ENCODE peak calls at places on chromosomes 6 and 20, in four cellular contexts. R is CD4-positive, CD25-positive, alpha-beta regulatory T cell; K is heart right ventricle; M is HCT116. Q is an unnamed sample.

GRCh38 chr6:159501558-159501957 is 191.5 kb downstream of the SOD2 start:
- DNase-seq in M (no peak), R (no peak), K (no peak), Q (no peak)

GRCh38 chr6:118770112-118770788 is 118.9 kb upstream of the CEP85L start:
- DNase-seq in K (no peak), M (no peak), R (no peak), Q (no peak)

GRCh38 chr6:155524249-155524651 is 68.6 kb upstream of the NOX3 start:
- DNase-seq in M (no peak), R (no peak), K (no peak), Q (no peak)

GRCh38 chr20:58550661-58551060 is 35.5 kb upstream of the APCDD1L start:
- DNase-seq in K (no peak), M (no peak), R (no peak), Q (no peak)

GRCh38 chr6:150352321-150353296 is 16.2 kb upstream of the IYD start:
- DNase-seq in M (no peak), R (no peak), K (no peak), Q (no peak)

GRCh38 chr6:16355699-16356481 is 117.5 kb downstream of the GMPR start:
- DNase-seq in R (no peak), M (no peak), K (no peak), Q (no peak)

GRCh38 chr6:94446120-94446519 is 1026.8 kb upstream of the EPHA7 start:
- DNase-seq in M (no peak), K (no peak), R (no peak), Q (no peak)

GRCh38 chr6:156601821-156602301 is 175.3 kb upstream of the ARID1B start:
- DNase-seq in K (no peak), R (no peak), M (no peak), Q (no peak)

GRCh38 chr20:1330075-1330830 is 1.3 kb upstream of the SDCBP2 start:
- DNase-seq in M (no peak), K (peak; percentile 70), R (peak; percentile 33), Q (no peak)

GRCh38 chr6:12369781-12370262 is 79.7 kb downstream of the EDN1 start:
- DNase-seq in M (no peak), R (no peak), K (no peak), Q (no peak)

GRCh38 chr6:148593130-148593812 is 153.6 kb upstream of the UST start:
- DNase-seq in R (no peak), M (no peak), K (no peak), Q (no peak)

GRCh38 chr20:49149281-49150045 is 38.7 kb downstream of the STAU1 start:
- DNase-seq in R (no peak), K (no peak), M (no peak), Q (no peak)

GRCh38 chr6:26363882-26364825 is 844 bp upstream of the BTN3A2 start:
- DNase-seq in M (no peak), K (no peak), R (no peak), Q (no peak)

GRCh38 chr6:132391391-132392291 is 9.6 kb downstream of the MOXD1 start:
- DNase-seq in K (peak; percentile 21), M (no peak), R (no peak), Q (no peak)

GRCh38 chr6:109311481-109311880 is 70.8 kb downstream of the CD164 start:
- DNase-seq in K (no peak), R (no peak), M (no peak), Q (no peak)

GRCh38 chr6:140857734-140858380 is 1274.9 kb upstream of the GJE1 start:
- DNase-seq in M (peak; percentile 24), K (no peak), R (no peak), Q (no peak)

GRCh38 chr6:92777146-92777740 is 642.1 kb downstream of the EPHA7 start:
- DNase-seq in R (no peak), M (no peak), K (no peak), Q (no peak)

GRCh38 chr6:149045404-149045803 is 272.1 kb upstream of the TAB2 start:
- DNase-seq in M (no peak), R (no peak), K (no peak), Q (no peak)

DNA sequence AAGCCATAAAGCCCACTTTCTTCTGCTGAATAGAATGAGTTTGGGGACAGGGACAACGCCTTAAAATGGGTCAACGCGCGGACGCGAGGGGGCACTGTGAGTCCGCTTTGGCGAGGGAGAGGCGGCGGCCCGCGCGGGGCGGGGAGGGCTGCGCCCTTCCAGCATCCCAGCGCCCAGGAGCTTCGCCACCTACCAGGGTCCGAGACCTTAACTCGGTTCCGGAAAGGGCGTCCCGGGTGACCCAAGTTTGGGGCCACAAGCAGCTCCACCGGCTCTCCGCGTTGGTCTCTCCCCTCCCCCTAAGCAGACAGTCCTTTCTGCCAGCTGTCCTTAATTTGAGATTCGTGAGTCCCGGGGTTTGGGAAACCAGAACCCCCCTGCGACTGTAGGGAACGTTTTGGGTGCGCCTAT is 1.8 kb upstream of the SAMD5 start:
- DNase-seq in R (no peak), K (peak; percentile 66), M (no peak), Q (peak; percentile 80)
- H3K4me3 ChIP-seq in R (no peak overlapping the region), K (peak overlapping the region; percentile 68), M (peak overlapping the region; percentile 90), Q (peak overlapping the region; percentile 45)

GRCh38 chr6:41789390-41789724 is 1.9 kb downstream of the TOMM6 start:
- DNase-seq in M (no peak), K (no peak), R (no peak), Q (no peak)
- H3K4me3 ChIP-seq in M (peak overlapping the region; percentile 98), K (no peak overlapping the region), R (no peak overlapping the region), Q (no peak overlapping the region)

DNA sequence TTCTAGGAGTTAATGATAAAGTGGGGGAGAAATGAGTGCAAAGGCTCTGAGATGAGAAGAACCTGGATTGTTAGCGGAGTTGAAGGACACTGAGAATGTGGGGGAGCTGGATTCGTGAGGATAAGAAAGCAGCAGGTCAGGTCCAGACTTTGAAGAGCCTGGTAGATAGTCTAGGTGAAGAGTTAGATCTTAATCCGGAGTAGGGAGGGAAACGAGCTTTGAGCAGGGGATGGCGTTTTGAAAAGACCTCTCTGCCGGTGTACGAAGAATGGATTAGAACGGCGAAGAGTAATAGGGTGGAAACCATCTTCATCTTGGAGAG is 487 bp upstream of the PHF20 start:
- DNase-seq in M (no peak), K (no peak), R (no peak), Q (no peak)
- H3K4me3 ChIP-seq in M (no peak overlapping the region), K (peak overlapping the region; percentile 79), R (peak overlapping the region; percentile 57), Q (no peak overlapping the region)

GRCh38 chr6:56033451-56033850 is 158.1 kb upstream of the BMP5 start:
- DNase-seq in K (no peak), M (no peak), R (no peak), Q (no peak)
- H3K4me3 ChIP-seq in K (no peak overlapping the region), M (no peak overlapping the region), R (no peak overlapping the region), Q (no peak overlapping the region)

GRCh38 chr6:17904491-17905120 is 82.8 kb downstream of the KIF13A start:
- DNase-seq in K (no peak), M (no peak), R (no peak), Q (no peak)

GRCh38 chr6:17907467-17908229 is 79.8 kb downstream of the KIF13A start:
- DNase-seq in M (peak; percentile 48), K (peak; percentile 47), R (no peak), Q (peak; percentile 22)

GRCh38 chr6:17902953-17903352 is 84.5 kb downstream of the KIF13A start:
- DNase-seq in M (no peak), R (no peak), K (no peak), Q (no peak)

GRCh38 chr6:17908831-17909230 is 78.6 kb downstream of the KIF13A start:
- DNase-seq in R (no peak), K (no peak), M (no peak), Q (no peak)

DNA sequence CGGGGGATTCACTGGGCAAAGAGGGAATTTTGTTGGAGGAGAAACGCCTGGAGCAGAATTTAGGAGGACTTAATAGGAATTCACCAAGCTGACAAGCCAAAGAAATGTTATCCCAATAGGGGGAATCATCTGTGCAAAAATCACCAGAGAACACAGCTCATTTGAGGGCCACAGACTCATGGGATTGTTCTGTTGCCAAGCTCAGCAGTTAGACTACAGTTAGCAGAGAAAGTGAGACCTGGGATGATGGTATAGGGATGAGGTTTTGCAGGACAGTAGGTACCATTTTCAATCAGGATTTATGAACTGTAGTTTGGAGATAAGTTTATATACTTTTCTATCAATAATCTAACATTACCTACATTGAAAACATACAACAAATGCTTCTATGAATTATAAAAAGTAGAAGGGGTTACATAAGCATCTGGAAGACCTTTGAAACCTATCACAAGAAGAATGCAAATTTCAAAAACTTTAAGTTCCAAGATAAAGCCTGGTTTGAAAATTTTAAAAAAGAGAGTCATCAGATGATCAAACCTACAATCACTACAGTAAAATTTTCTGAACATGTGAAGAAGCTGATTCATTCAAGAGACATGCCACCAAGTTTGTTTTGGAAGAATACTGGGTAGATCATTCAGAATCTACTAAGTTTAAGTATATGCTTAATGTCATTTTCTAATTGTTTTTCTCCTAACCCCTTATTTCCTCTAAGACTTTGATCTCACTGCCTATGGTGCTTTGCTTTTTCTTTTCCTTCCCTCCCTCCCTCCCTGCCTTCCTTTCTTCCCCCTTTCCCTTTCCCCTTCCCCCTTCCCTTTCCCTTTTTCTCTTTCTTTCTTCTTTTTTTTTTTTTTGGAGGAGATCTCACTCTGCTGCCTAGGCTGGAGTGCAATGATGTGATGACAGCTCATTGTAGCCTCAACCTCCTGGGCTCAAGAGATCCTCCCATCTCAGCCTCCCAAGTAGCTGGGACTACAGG is 81.5 kb downstream of the KIF13A start:
- DNase-seq in K (no peak), R (no peak), M (no peak), Q (no peak)
- H3K4me3 ChIP-seq in K (no peak overlapping the region), R (no peak overlapping the region), M (no peak overlapping the region), Q (no peak overlapping the region)

DNA sequence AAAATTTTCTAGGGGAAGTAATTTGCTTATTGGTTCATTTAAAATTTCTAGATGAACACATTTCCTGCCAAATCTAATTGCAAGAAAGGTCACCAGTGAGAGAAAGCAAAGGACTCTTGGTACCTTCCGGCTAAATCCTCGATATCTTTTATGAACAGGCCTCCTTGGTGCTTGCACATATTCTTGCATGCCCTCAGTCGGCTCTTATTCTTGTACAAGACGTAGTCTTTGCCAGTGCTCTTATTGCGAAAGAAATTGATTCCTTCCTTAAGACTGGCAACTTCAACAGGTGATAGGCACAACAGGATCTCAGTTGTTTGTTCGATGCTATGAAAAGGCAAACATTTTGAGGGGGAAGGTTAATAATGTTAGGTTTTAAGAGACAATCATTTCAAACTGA is 141.7 kb upstream of the CARMIL1 start:
- DNase-seq in K (no peak), M (no peak), R (no peak), Q (no peak)
- H3K4me3 ChIP-seq in K (peak overlapping the region; percentile 54), M (no peak overlapping the region), R (peak overlapping the region; percentile 98), Q (peak overlapping the region; percentile 40)

DNA sequence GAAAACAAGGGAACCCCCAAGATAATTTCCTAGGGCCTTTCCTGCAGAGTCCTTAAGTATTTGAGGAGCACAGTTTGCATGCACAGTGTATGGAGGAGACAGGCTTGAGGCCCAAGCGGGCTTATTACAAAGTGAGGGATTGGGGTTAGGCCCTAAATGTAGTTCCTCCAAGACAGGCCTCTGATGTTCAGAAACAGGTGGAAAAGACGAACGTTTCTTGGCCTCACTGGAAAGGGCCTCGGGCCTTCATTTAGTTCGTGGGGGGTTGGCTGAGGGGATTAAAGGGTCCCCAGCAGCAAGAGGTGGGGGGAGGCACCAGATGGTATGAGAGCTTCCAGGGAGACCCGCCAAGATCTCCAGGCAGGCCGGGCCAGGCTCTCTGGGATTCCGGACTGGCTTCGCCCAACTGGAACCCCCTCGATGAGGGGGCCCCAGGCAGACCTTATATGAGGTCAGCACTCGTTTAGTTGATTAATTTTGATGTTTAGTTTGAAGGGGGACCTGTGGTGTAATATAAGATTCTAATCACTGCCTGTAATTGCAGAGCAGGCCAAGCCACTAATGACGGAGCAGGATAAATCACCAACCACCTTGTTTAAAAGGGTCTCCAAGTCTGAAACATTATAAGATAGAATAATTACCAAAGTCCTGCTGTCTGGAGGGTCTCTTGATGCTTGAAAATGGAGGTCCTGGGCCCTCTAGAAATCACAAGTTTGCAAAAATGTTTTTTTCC is 2.0 kb downstream of the HMGA1 start:
- DNase-seq in R (no peak), K (no peak), M (no peak), Q (peak; percentile 21)
- H3K4me3 ChIP-seq in R (peak overlapping the region; percentile 77), K (peak overlapping the region; percentile 79), M (peak overlapping the region; percentile 69), Q (no peak overlapping the region)

GRCh38 chr6:84771732-84772131 is 7.3 kb upstream of the TBX18 start:
- DNase-seq in K (no peak), R (no peak), M (no peak), Q (no peak)
- H3K4me3 ChIP-seq in K (peak overlapping the region; percentile 2), R (no peak overlapping the region), M (no peak overlapping the region), Q (no peak overlapping the region)